ENCODE peak calls at places on chromosomes 5 and 9, in five cellular contexts. X is colonic mucosa, W is fibroblast of mammary gland, K is fibroblast of lung, D is H9. I is an unnamed sample.

GRCh38 chr5:81755320-81755719 is 4.4 kb upstream of the SSBP2 start:
- DNase-seq in X (no peak), W (peak; percentile 91), K (peak; percentile 79), D (peak; percentile 75), I (no peak)

GRCh38 chr5:95817430-95817829 is 5.1 kb downstream of the GLRX start:
- DNase-seq in X (peak; percentile 73), W (peak; percentile 55), K (no peak), D (no peak), I (no peak)

GRCh38 chr9:92696619-92697018 is 26.7 kb upstream of the IPPK start:
- DNase-seq in X (no peak), W (no peak), K (no peak), D (no peak), I (no peak)

GRCh38 chr9:127123239-127123935 is 952 bp upstream of the ANGPTL2 start:
- DNase-seq in X (no peak), W (no peak), K (no peak), D (no peak), I (no peak)

GRCh38 chr5:90570034-90570433 is 11.4 kb downstream of the ADGRV1 start:
- DNase-seq in X (no peak), W (no peak), K (no peak), D (no peak), I (no peak)

GRCh38 chr5:57505640-57506039 is 23.0 kb upstream of the ACTBL2 start:
- DNase-seq in X (no peak), W (no peak), K (no peak), D (no peak), I (no peak)

GRCh38 chr9:120183615-120184014 is 396.4 kb downstream of the CDK5RAP2 start:
- DNase-seq in X (no peak), W (no peak), K (no peak), D (no peak), I (no peak)

GRCh38 chr9:437066-438015 is 222.7 kb downstream of the DOCK8 start:
- DNase-seq in X (no peak), W (peak; percentile 69), K (peak; percentile 59), D (no peak), I (no peak)

GRCh38 chr9:105557804-105558610 is at the start of gene FKTN:
- DNase-seq in X (peak; percentile 91), W (peak; percentile 81), K (peak; percentile 82), D (peak; percentile 94), I (peak; percentile 69)

GRCh38 chr9:123561055-123561454 is 205.1 kb downstream of the CRB2 start:
- DNase-seq in X (no peak), W (no peak), K (no peak), D (peak; percentile 67), I (no peak)

GRCh38 chr5:167853421-167853820 is 438.0 kb upstream of the WWC1 start:
- DNase-seq in X (no peak), W (peak; percentile 3), K (peak; percentile 81), D (no peak), I (no peak)

GRCh38 chr9:136044207-136044970 is 50.7 kb downstream of the NACC2 start:
- DNase-seq in X (no peak), W (no peak), K (no peak), D (no peak), I (no peak)

GRCh38 chr9:21324040-21324439 is 11.2 kb downstream of the KLHL9 start:
- DNase-seq in X (no peak), W (no peak), K (no peak), D (no peak), I (no peak)

GRCh38 chr5:62578540-62578939 is at the start of gene LRRC70:
- DNase-seq in X (no peak), W (peak; percentile 38), K (peak; percentile 65), D (no peak), I (no peak)

GRCh38 chr5:16690243-16690839 is 73.5 kb upstream of the RETREG1 start:
- DNase-seq in X (peak; percentile 38), W (peak; percentile 54), K (peak; percentile 64), D (peak; percentile 68), I (peak; percentile 60)

GRCh38 chr9:136006169-136006568 is 45.0 kb upstream of the UBAC1 start:
- DNase-seq in X (no peak), W (no peak), K (no peak), D (no peak), I (no peak)

GRCh38 chr5:86675311-86675710 is 57.6 kb downstream of the COX7C start:
- DNase-seq in X (no peak), W (no peak), K (no peak), D (no peak), I (no peak)

GRCh38 chr9:96331236-96331947 is 29.4 kb upstream of the HSD17B3 start:
- DNase-seq in X (no peak), W (peak; percentile 7), K (no peak), D (no peak), I (no peak)

GRCh38 chr5:34914671-34915138 is 599 bp downstream of the RAD1 start:
- DNase-seq in X (peak; percentile 53), W (peak; percentile 25), K (no peak), D (peak; percentile 42), I (no peak)

GRCh38 chr5:58451732-58452565 is 7.9 kb downstream of the PLK2 start:
- DNase-seq in X (no peak), W (no peak), K (peak; percentile 41), D (no peak), I (no peak)

GRCh38 chr9:223167-223566 is 8.5 kb downstream of the DOCK8 start:
- DNase-seq in X (no peak), W (no peak), K (no peak), D (no peak), I (no peak)

GRCh38 chr5:112210430-112211005 is 208.6 kb downstream of the EPB41L4A start:
- DNase-seq in X (peak; percentile 49), W (peak; percentile 48), K (peak; percentile 53), D (peak; percentile 35), I (no peak)

GRCh38 chr5:144036476-144036875 is 134.0 kb downstream of the YIPF5 start:
- DNase-seq in X (no peak), W (peak; percentile 41), K (no peak), D (no peak), I (no peak)

GRCh38 chr5:68137451-68138190 is 77.9 kb upstream of the PIK3R1 start:
- DNase-seq in X (no peak), W (peak; percentile 83), K (peak; percentile 24), D (no peak), I (no peak)

GRCh38 chr5:151139015-151139414 is 18.6 kb downstream of the ANXA6 start:
- DNase-seq in X (no peak), W (no peak), K (no peak), D (no peak), I (no peak)

GRCh38 chr5:6573651-6574101 is 59.2 kb downstream of the NSUN2 start:
- DNase-seq in X (no peak), W (no peak), K (no peak), D (peak; percentile 39), I (no peak)

GRCh38 chr9:108017671-108018070 is 528.1 kb upstream of the KLF4 start:
- DNase-seq in X (no peak), W (no peak), K (no peak), D (no peak), I (no peak)

GRCh38 chr5:36606437-36607113 is at the start of gene SLC1A3:
- DNase-seq in X (peak; percentile 48), W (peak; percentile 86), K (peak; percentile 79), D (peak; percentile 66), I (no peak)

GRCh38 chr9:28774433-28775029 is 1201.2 kb upstream of the C9orf72 start:
- DNase-seq in X (no peak), W (peak; percentile 49), K (peak; percentile 31), D (no peak), I (peak; percentile 16)

GRCh38 chr9:132878695-132879064 is at the start of gene SPACA9:
- DNase-seq in X (peak; percentile 77), W (peak; percentile 33), K (peak; percentile 50), D (peak; percentile 76), I (peak; percentile 62)

GRCh38 chr9:75372499-75373268 is 284.4 kb downstream of the OSTF1 start:
- DNase-seq in X (no peak), W (no peak), K (no peak), D (no peak), I (no peak)

GRCh38 chr9:134112561-134112960 is 23.3 kb upstream of the WDR5 start:
- DNase-seq in X (no peak), W (no peak), K (no peak), D (no peak), I (no peak)
- TF ChIP-seq CTCF in X (no peak), W (no peak), K (no peak), D (no peak), I (no peak)

DNA sequence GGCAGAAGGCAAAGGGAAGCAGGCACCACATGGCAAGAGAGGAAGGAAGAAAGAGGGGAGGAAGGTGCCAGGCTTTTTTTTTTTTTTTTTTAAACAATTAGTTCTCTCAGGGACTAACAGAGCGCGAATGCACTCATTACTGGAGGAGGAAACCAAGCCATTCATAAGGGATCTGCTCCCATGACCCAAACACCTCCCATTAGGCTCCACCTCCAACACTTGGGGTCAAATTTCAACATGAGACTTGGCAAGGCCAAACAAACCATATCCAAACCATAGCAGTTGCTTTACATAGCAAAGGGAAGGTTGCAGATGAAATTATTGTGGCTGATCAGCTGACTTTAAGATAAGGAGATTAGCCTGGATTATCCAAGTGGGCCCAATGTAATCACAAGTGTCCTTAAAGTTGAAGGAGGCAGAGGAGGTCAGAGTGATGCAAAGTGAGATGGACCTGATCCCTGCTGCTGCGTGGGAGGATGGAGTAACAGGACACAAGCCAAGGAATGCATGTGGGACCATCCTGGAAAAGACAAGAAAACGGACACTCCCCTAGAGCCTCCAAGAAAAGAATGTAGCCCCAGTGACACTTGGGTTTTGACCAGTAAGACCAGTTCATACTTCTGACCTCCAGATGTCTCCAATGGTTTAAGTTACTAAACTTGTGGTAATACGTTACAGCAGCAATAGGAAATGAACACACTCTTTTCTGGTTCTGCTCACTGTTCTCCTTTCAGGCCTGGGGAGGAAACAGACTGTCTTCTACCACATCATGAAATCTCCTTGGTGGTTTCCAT is 167.3 kb downstream of the GNAQ start:
- DNase-seq in X (no peak), W (peak; percentile 80), K (no peak), D (no peak), I (no peak)
- TF ChIP-seq CTCF in X (no peak), W (peak; percentile 26), K (no peak), D (no peak), I (no peak)

GRCh38 chr5:98217138-98217537 is 556.3 kb upstream of the RGMB start:
- DNase-seq in X (no peak), W (no peak), K (no peak), D (no peak), I (no peak)
- TF ChIP-seq CTCF in X (no peak), W (no peak), K (no peak), D (no peak), I (no peak)

DNA sequence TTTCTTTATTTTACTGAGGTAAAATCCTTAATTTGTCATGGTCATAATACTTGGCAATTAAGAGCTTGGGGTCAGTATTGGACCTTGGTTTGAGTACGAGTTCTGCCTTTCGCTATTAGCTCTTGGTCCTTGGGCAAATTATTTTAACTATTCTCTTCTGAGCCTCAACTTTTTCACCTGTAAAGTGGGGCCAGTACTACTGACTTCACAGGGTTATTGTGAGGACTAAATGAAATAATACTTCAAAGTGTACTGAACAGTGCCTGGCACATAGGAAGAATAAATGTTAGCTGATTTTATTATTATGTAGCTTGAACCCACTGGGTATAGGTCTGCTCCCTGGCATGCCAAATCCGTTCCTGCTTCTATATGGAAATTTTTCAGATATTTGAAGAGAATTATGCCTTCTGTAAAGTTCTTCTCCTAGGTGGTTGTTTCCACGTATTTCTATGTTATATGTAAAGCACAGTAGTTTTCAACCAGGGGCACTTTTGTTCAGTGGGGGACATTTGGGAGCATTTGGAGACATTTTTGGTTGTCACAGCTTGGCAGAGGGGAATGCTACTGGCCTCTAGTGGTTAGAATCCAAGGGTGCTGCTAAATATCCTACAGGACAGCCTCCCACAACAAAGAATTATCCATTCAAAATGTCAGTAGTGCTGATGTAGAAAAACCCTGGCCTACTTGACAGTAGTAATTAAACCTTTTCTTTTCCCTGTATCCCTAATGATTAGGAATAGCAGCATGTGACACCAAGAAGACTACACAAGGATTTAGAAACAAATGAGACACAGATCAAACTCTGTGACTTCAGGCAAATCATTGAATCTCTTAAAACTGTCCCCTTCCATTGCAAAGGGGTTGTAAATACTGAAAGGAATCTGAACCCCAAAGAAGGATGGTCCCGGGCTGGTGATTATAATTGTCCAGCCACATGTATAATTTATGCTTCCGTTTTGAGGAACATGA is 4.5 kb downstream of the RCL1 start:
- DNase-seq in X (peak; percentile 39), W (peak; percentile 55), K (peak; percentile 47), D (peak; percentile 42), I (no peak)
- TF ChIP-seq CTCF in X (peak; percentile 77), W (peak; percentile 89), K (peak; percentile 90), D (peak; percentile 84), I (peak; percentile 57)